ENCODE peak calls at places on chromosomes 2 and 18, in nine cellular contexts. H is left lung; Z is CD8-positive, alpha-beta T cell; Q is upper lobe of right lung; O is DND-41; Y is IMR-90; L is heart right ventricle; G is lower lobe of right lung; R is right lobe of liver. E is an unnamed sample. For H3K27me3, the result is how much of the 10 kb centered on the place peaks cover.

GRCh38 chr18:77039196-77040140 is 93.1 kb downstream of the MBP start:
- ATAC-seq in Q (no peak), H (no peak), G (no peak), O (no peak), R (no peak), Y (no peak), L (no peak), Z (no peak), E (no peak)

GRCh38 chr2:64605991-64606494 is 47.7 kb downstream of the SERTAD2 start:
- ATAC-seq in L (no peak), Q (no peak), H (peak), R (no peak), O (no peak), Z (no peak), Y (no peak), G (peak), E (no peak)

GRCh38 chr2:236938126-236938525 is 147.6 kb upstream of the COPS8 start:
- ATAC-seq in Y (no peak), L (no peak), Q (peak), G (no peak), Z (no peak), H (no peak), O (no peak), R (no peak), E (peak)

GRCh38 chr2:150466770-150467640 is 20.5 kb downstream of the RND3 start:
- ATAC-seq in Y (peak), R (peak), H (peak), G (no peak), L (no peak), Z (no peak), Q (no peak), O (no peak), E (peak)

GRCh38 chr2:195675783-195676427 is 18.9 kb downstream of the SLC39A10 start:
- ATAC-seq in Z (no peak), O (no peak), R (no peak), H (no peak), Q (no peak), Y (no peak), L (no peak), G (no peak), E (no peak)

GRCh38 chr2:50850290-50850969 is 181.5 kb downstream of the NRXN1 start:
- ATAC-seq in Z (no peak), Y (no peak), H (no peak), R (no peak), G (no peak), Q (no peak), O (no peak), L (no peak), E (no peak)

GRCh38 chr2:201383156-201383555 is 26.0 kb upstream of the FLACC1 start:
- ATAC-seq in H (no peak), G (no peak), O (no peak), Q (no peak), L (no peak), R (no peak), Y (no peak), Z (no peak), E (peak)

GRCh38 chr2:39920318-39920775 is 141.3 kb upstream of the THUMPD2 start:
- ATAC-seq in H (no peak), L (no peak), G (peak), Q (no peak), O (peak), Z (no peak), R (no peak), Y (no peak), E (no peak)

GRCh38 chr18:25669741-25670140 is 317.8 kb upstream of the ZNF521 start:
- ATAC-seq in Z (no peak), R (no peak), H (no peak), O (no peak), L (no peak), Y (no peak), Q (no peak), G (no peak), E (no peak)

GRCh38 chr2:160970052-160970846 is 190.0 kb upstream of the TANK start:
- ATAC-seq in Y (peak), H (peak), O (no peak), L (peak), R (peak), G (peak), Z (no peak), Q (peak), E (peak)

GRCh38 chr18:13496691-13497281 is 229.6 kb downstream of the FAM210A start:
- ATAC-seq in L (no peak), O (no peak), G (no peak), Q (no peak), Y (no peak), R (no peak), Z (no peak), H (no peak), E (no peak)

GRCh38 chr2:107545066-107545465 is 281.6 kb upstream of the RGPD4 start:
- ATAC-seq in O (no peak), Y (no peak), Z (no peak), Q (no peak), G (no peak), R (no peak), H (no peak), L (no peak), E (no peak)

GRCh38 chr2:107545851-107546250 is 280.8 kb upstream of the RGPD4 start:
- ATAC-seq in L (no peak), R (no peak), Z (no peak), H (no peak), O (no peak), Q (no peak), Y (no peak), G (no peak), E (no peak)

GRCh38 chr2:107543793-107544192 is 282.9 kb upstream of the RGPD4 start:
- ATAC-seq in Y (no peak), O (no peak), L (no peak), H (no peak), G (no peak), R (no peak), Q (no peak), Z (no peak), E (no peak)

DNA sequence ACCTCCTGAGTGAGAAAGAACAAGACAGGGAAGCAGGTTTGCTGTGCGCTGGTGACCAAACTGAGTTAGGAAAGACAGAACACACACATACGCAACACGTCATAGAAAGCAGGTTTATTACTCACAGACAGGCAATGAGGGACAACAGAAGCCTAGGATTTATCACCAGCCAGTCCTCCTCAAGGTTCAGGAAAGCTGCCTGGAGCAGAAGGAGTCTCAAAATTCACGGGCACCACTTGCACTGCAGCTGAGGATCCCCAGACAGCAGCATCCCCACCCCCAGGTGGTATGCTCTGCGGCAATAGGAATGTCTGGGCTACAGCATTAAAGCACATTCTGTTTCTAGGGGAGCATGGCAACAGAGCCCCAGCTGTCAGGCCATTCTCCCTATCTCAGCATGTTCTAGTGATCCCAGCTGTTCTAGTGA is 284.4 kb upstream of the RGPD4 start:
- ATAC-seq in Q (no peak), G (no peak), R (no peak), L (no peak), H (no peak), Z (no peak), Y (no peak), O (no peak), E (no peak)
- H3K27me3 ChIP-seq in Q (under half), G (under half), R (under half), L (under half), H (under half), Z (under half), Y (under half), O (under half), E (under half)

DNA sequence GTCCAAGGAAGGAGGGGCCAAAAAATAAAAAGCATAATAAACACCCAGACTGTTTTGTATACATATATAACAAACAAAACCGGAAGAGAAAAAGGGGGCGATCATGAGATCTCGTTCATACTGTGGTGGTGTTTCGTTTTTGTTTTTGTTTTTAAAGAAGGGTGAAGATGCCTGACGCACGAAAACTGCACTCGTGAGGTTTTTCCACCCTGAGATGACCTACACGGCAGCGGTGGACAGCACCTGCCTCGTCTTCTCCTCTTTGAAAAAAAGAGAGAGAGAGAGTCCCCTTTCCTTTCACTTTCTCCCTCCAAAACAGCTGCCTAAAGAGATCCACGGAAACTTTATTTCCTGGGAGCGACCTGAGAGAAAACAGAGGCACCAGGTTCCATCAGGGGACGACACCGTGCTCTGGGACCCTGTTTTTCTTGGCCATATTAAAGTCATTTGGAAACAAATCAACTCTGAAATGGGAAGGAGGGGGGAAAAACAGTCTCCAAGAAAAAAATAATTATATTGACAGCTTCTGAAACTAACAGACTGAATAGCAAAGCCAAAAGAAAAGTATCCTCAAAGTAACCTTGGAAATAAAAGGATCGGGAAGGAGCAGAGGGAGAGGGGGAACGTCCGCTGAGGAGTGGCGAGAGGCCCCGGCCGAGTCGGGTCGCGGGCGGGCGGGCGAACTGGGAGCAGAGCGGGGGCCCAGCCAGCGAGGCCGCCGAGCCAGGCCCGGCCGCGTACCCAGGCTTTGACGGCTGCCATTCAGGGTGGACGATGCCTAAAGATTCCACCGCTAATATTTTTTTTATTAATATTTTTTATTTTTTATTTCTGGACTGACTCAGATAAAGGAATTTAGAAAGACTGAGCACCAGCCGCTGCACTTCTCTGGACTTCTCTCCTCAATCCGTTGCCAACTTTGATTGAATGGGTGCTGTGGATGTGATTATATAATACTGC is 3.6 kb downstream of the POU3F3 start:
- ATAC-seq in R (no peak), Z (no peak), G (no peak), L (no peak), Y (no peak), H (no peak), O (no peak), Q (no peak), E (no peak)
- H3K27me3 ChIP-seq in R (half or more), Z (under half), G (half or more), L (half or more), Y (half or more), H (half or more), O (under half), Q (half or more), E (half or more)

GRCh38 chr2:70489165-70489564 is 64.5 kb downstream of the TGFA start:
- ATAC-seq in L (no peak), O (no peak), R (no peak), Z (no peak), H (no peak), Q (no peak), Y (no peak), G (no peak), E (no peak)
- H3K27me3 ChIP-seq in L (under half), O (under half), R (under half), Z (under half), H (under half), Q (under half), Y (under half), G (under half), E (under half)

GRCh38 chr2:212959469-212960117 is 191.8 kb downstream of the IKZF2 start:
- ATAC-seq in Q (no peak), Z (no peak), H (no peak), R (no peak), Y (no peak), L (no peak), G (no peak), O (no peak), E (no peak)
- H3K27me3 ChIP-seq in Q (under half), Z (under half), H (under half), R (under half), Y (under half), L (under half), G (under half), O (under half), E (under half)

DNA sequence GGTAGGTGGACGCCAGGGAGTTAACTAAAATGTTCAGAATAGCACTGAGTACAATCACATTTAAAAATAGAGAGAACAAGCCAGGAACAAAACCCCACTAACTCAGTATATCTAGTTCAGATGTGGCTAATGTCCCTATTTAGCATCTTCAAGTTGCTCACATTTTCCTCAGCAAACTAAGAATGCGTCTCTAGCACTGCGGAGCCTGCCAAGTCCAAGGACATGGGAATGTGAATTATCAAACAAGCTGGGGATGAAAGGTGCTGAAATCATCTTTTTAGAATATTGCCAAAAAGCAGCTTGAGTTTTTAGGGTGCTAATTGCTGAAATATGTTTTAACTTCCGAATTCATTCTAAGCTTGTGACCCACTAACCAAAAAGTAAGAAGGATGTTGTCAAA is 398.6 kb upstream of the FIGN start:
- ATAC-seq in R (no peak), O (no peak), H (no peak), L (no peak), Q (no peak), G (no peak), Z (no peak), Y (no peak), E (no peak)
- H3K27me3 ChIP-seq in R (under half), O (under half), H (under half), L (under half), Q (under half), G (under half), Z (under half), Y (under half), E (under half)

DNA sequence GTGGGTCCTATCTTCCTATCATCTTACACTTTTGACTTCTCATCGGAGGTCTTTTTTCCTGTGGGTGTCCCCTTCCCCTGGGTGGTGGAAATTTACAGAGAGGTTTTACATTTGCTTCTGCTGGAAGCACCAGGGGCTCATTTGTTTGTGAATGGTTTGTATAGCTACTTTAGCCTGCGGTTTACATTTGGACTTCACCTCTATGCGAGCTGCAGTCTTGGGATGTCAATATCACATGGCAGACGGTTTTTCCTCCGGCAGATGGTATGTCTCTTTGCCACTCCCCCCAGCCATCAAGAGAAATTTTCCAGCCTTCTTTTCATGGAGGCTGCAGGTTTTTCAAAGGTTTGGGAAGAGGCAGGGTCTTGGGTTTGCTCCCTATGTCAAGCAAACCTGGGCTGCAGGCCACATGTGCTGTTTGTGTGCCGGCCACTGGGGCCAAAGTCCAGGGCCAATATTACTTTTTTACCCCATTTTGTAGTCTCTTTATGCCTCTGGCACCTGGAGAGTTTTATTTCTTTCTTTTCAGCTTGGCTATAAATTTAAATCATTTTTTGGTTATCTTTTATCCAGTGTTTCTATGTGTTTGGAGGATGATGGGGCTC is 23.9 kb upstream of the BOD1L2 start:
- ATAC-seq in R (peak), G (no peak), Q (no peak), O (no peak), Y (no peak), H (no peak), L (no peak), Z (no peak), E (no peak)
- H3K27me3 ChIP-seq in R (under half), G (under half), Q (under half), O (under half), Y (under half), H (half or more), L (under half), Z (under half), E (half or more)

DNA sequence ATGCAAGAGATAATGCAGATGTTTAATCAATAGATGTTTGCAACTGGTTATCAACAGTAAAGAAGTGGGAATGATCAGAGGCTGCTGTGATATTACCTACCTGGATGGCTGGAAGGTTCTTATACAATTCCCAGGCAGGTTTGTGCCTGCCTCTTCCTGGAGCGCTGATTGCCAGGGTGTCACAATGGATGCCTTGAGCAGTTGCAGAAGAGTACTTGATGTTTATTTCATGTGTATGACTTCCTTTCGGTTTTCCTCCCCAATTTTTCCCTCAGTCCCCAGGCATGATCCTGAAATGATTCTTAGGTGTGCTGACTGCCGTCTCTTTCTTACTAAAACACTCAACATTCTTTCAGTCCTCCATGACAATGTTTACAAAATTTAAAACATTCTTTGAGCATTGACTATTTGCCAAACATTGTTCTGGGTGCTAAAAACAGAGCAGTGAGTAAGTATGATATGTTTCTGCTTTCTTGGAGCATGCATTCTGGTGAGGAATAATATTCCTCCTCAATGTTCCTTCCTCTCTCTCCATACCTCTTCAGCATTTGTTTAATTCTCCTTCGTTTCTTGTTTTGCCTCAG is 416.6 kb upstream of the TRIB2 start:
- ATAC-seq in H (peak), Y (no peak), L (no peak), Z (no peak), Q (peak), G (peak), O (no peak), R (no peak), E (no peak)
- H3K27me3 ChIP-seq in H (under half), Y (under half), L (under half), Z (under half), Q (under half), G (under half), O (under half), R (under half), E (under half)

GRCh38 chr18:75123113-75123512 is 85.8 kb downstream of the PTGR3 start:
- ATAC-seq in Z (no peak), H (no peak), G (no peak), L (no peak), R (no peak), Q (no peak), Y (no peak), O (no peak), E (no peak)

GRCh38 chr18:75124551-75124950 is 84.4 kb downstream of the PTGR3 start:
- ATAC-seq in Z (no peak), H (no peak), O (no peak), Q (no peak), R (no peak), G (no peak), Y (no peak), L (no peak), E (no peak)

GRCh38 chr18:75121266-75121665 is 87.7 kb downstream of the PTGR3 start:
- ATAC-seq in O (no peak), Q (no peak), Y (no peak), G (no peak), L (no peak), H (no peak), R (no peak), Z (no peak), E (no peak)

GRCh38 chr18:75116809-75117208 is 92.1 kb downstream of the PTGR3 start:
- ATAC-seq in Z (no peak), Q (no peak), H (no peak), Y (no peak), G (no peak), L (no peak), O (no peak), R (no peak), E (no peak)

DNA sequence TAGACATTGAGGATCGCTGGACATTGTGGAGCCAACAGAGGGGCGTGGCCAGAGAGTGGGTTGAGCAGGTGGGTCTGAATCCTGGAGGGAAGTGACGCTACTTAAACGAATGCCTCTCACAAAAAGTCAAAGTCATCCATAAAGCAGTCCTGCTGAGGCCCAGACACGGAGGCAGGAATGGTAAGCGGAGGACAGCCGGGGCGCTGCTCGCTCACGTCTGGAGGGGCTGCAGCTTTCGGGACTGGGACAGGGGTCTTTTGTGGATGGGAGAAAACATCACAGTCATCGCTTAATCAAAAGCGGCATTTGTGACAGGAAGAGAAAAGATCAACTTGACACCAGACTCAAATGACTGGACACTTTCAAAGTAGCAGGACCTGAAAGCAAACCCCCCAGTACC is 88.4 kb downstream of the PTGR3 start:
- ATAC-seq in O (no peak), R (no peak), Q (no peak), Z (no peak), H (no peak), G (no peak), Y (no peak), L (no peak), E (no peak)
- H3K27me3 ChIP-seq in O (under half), R (under half), Q (under half), Z (under half), H (under half), G (under half), Y (under half), L (under half), E (under half)

GRCh38 chr2:118842687-118843491 is 4.6 kb downstream of the EN1 start:
- ATAC-seq in Y (no peak), G (no peak), H (no peak), Q (no peak), O (no peak), R (no peak), L (no peak), Z (no peak), E (no peak)
- H3K27me3 ChIP-seq in Y (half or more), G (half or more), H (half or more), Q (half or more), O (under half), R (half or more), L (half or more), Z (half or more), E (half or more)

GRCh38 chr2:126685629-126686028 is 29.7 kb downstream of the GYPC start:
- ATAC-seq in H (no peak), Q (no peak), Z (peak), Y (no peak), G (no peak), R (no peak), O (no peak), L (no peak), E (no peak)
- H3K27me3 ChIP-seq in H (under half), Q (under half), Z (under half), Y (under half), G (under half), R (under half), O (under half), L (under half), E (under half)

E was measured in gastroesophageal sphincter.